ENCODE peak calls at places on chromosome 1, in four cellular contexts. G is coronary artery, U is iPS DF 6.9, V is SK-N-SH. C is an unnamed sample.

GRCh38 chr1:2046953-2047748 is 3.1 kb upstream of the PRKCZ start:
- DNase-seq in G (no peak), U (no peak), V (no peak), C (no peak)

GRCh38 chr1:43973981-43974442 is 748 bp upstream of the ATP6V0B start:
- DNase-seq in V (no peak), U (no peak), G (no peak), C (no peak)

GRCh38 chr1:160206421-160207117 is 1.4 kb downstream of the PEA15 start:
- DNase-seq in G (no peak), U (peak; percentile 22), V (peak; percentile 44), C (no peak)

GRCh38 chr1:44300882-44301281 is 54.2 kb downstream of the ERI3 start:
- DNase-seq in V (no peak), G (no peak), U (no peak), C (no peak)

GRCh38 chr1:198638894-198639319 is at the start of gene PTPRC:
- DNase-seq in U (no peak), G (no peak), V (no peak), C (no peak)

GRCh38 chr1:10767282-10767681 is 29.2 kb downstream of the CASZ1 start:
- DNase-seq in V (no peak), U (no peak), G (no peak), C (no peak)

GRCh38 chr1:225525377-225525776 is 97.5 kb upstream of the LBR start:
- DNase-seq in V (no peak), U (no peak), G (no peak), C (no peak)

GRCh38 chr1:218345673-218346390 is 696 bp downstream of the TGFB2 start:
- DNase-seq in U (no peak), G (peak; percentile 85), V (peak; percentile 89), C (no peak)

GRCh38 chr1:31664528-31664927 is 19.9 kb upstream of the PEF1 start:
- DNase-seq in G (no peak), V (no peak), U (no peak), C (no peak)
- H3K27ac ChIP-seq in G (no peak overlapping the region), V (no peak overlapping the region), U (no peak overlapping the region), C (no peak overlapping the region)

DNA sequence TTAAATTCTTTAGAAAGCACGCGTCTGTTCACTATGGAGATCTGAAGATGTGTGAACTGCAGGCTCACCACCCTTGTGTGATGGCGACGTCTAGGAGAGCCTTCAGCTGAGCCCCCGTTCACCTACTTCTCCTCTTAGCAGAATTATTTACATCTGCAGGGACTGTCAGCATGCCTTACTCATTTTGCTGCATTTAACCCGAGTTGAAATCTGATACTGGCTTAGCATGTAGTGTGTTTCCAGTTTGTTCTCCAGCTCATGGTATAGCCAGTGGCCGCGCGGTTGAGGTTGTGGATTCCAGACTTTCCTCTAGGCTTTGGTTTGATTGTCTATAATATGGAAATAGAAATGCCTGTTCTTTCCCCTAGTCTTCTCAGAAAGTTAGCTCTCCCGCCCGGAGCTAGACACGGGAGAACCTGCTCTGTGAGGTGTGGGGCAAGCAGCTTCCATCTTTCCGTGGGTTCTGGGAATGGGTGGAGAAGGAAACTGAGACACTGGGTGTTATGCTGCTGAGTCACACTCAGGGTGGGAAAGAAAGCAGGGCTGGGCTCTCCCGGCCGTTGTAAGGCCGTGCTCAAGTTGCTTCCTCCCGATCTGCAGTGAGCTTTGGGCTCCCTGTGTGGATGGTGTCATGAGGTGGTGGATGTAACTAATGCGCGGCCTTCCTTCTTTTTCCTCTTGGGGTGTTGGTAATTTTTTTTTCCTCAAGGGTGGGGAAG is 206.8 kb upstream of the TMEM51 start:
- DNase-seq in V (no peak), G (no peak), U (no peak), C (no peak)
- H3K27ac ChIP-seq in V (peak overlapping the region; percentile 96), G (peak overlapping the region; percentile 85), U (no peak overlapping the region), C (peak overlapping the region; percentile 76)

DNA sequence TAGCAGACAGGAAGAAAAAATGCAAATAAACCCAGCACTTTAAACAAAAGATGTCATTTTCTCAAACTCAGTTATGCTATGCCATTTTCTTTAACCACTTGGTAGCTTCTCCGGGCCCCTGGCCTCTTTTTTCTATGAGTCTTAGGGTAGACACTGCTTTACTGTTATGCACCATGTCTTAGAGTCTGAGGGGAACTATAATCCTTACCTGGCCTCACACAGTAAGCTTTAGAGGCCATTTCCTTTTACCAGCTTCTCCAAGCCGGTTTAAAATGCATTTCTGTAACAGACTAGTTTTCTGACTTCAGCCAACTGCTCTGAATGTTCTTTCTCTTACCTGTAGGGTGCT is 73.7 kb upstream of the EDEM3 start:
- DNase-seq in U (no peak), G (no peak), V (no peak), C (no peak)
- H3K27ac ChIP-seq in U (no peak overlapping the region), G (peak overlapping the region; percentile 78), V (peak overlapping the region; percentile 72), C (peak overlapping the region; percentile 25)

DNA sequence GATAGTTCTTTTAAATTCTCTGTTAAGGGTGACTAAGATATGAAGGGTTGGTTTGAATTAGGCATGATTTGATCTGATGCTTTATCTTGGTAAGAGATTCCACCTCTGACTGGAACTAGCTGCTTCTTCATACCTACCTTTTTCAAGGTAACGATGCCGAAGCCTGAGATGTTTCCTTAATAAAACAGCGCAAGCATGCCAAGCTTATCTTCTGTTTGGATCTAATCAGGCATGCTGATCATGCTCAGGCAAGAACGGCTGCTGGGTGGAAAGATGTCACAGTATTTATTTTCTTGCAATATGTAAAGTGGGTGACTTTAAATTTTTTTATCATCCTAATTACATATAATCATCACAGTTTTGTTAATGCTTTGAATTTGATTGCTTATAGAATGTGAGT is 148.7 kb downstream of the ADGRL2 start:
- DNase-seq in V (no peak), U (no peak), G (no peak), C (no peak)
- H3K27ac ChIP-seq in V (no peak overlapping the region), U (no peak overlapping the region), G (no peak overlapping the region), C (no peak overlapping the region)

GRCh38 chr1:67833595-67833926 is 294 bp upstream of the GNG12 start:
- DNase-seq in U (no peak), G (peak; percentile 83), V (no peak), C (no peak)

GRCh38 chr1:67838180-67838912 is 5.1 kb upstream of the GNG12 start:
- DNase-seq in U (no peak), G (no peak), V (peak; percentile 33), C (no peak)

GRCh38 chr1:67834246-67834877 is 1.1 kb upstream of the GNG12 start:
- DNase-seq in U (no peak), V (no peak), G (no peak), C (no peak)

GRCh38 chr1:67836769-67837168 is 3.5 kb upstream of the GNG12 start:
- DNase-seq in V (no peak), U (no peak), G (no peak), C (no peak)

GRCh38 chr1:67835663-67836452 is 2.6 kb upstream of the GNG12 start:
- DNase-seq in V (no peak), U (no peak), G (no peak), C (no peak)
- H3K27ac ChIP-seq in V (no peak overlapping the region), U (no peak overlapping the region), G (no peak overlapping the region), C (no peak overlapping the region)

GRCh38 chr1:183000563-183000962 is 22.7 kb upstream of the LAMC1 start:
- DNase-seq in V (no peak), G (no peak), U (no peak), C (no peak)
- H3K27ac ChIP-seq in V (no peak overlapping the region), G (no peak overlapping the region), U (no peak overlapping the region), C (no peak overlapping the region)

GRCh38 chr1:175198332-175198731 is 5.8 kb upstream of the KIAA0040 start:
- DNase-seq in G (no peak), U (no peak), V (no peak), C (no peak)

GRCh38 chr1:175200626-175201025 is 8.1 kb upstream of the KIAA0040 start:
- DNase-seq in V (no peak), U (no peak), G (no peak), C (no peak)

GRCh38 chr1:175203570-175203969 is 11.0 kb upstream of the KIAA0040 start:
- DNase-seq in G (no peak), U (no peak), V (no peak), C (no peak)

GRCh38 chr1:175204285-175204684 is 11.7 kb upstream of the KIAA0040 start:
- DNase-seq in V (no peak), G (no peak), U (no peak), C (no peak)

DNA sequence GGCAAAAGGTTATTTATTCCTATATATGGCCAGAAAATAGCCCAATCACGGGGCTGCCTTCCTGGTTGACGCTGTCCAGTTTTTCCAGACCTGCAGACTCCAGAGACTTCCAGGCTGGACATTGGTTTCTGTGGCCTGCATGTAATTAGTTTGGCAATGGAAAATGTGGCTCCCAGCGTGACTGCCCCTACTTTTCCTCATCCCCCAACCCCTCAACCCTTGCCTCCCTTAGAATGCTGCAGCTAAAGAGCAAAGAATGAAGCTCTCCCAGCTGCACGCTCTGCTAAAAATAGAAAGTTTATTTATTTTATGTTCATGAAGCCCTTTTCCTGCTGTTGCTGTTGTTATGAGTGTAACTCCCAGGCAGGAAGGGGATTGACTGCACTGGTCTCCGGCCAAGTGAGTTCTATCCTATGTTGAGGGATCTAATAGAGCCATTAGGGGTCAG is 8.5 kb upstream of the KIAA0040 start:
- DNase-seq in V (no peak), G (no peak), U (no peak), C (no peak)
- H3K27ac ChIP-seq in V (no peak overlapping the region), G (peak overlapping the region; percentile 65), U (no peak overlapping the region), C (peak overlapping the region; percentile 82)